ENCODE peak calls at places on chromosomes 12 and 14, in eight cellular contexts. One of them, this sample, is unnamed. For H3K4me1, the result is how much of the 10 kb centered on the place peaks cover.

GRCh38 chr12:106369624-106370346 is 12.2 kb downstream of the POLR3B start:
- DNase-seq in iPS DF 6.9: no peak
- DNase-seq in OCI-LY7: no peak
- DNase-seq in A673: no peak
- DNase-seq in CD8-positive, alpha-beta memory T cell: no peak
- DNase-seq in psoas muscle: no peak
- DNase-seq in tibial nerve: no peak
- DNase-seq in hepatocyte: peak
- DNase-seq in this sample: no peak

GRCh38 chr12:48681416-48681737 is 661 bp downstream of the KANSL2 start:
- DNase-seq in iPS DF 6.9: no peak
- DNase-seq in OCI-LY7: peak
- DNase-seq in A673: no peak
- DNase-seq in CD8-positive, alpha-beta memory T cell: no peak
- DNase-seq in psoas muscle: no peak
- DNase-seq in tibial nerve: peak
- DNase-seq in hepatocyte: no peak
- DNase-seq in this sample: no peak

GRCh38 chr12:46214668-46215429 is 54.0 kb downstream of the SLC38A1 start:
- DNase-seq in iPS DF 6.9: no peak
- DNase-seq in OCI-LY7: peak
- DNase-seq in A673: no peak
- DNase-seq in CD8-positive, alpha-beta memory T cell: peak
- DNase-seq in psoas muscle: no peak
- DNase-seq in tibial nerve: no peak
- DNase-seq in hepatocyte: no peak
- DNase-seq in this sample: no peak

GRCh38 chr14:104230119-104230885 is 91.9 kb downstream of the KIF26A start:
- DNase-seq in iPS DF 6.9: no peak
- DNase-seq in OCI-LY7: no peak
- DNase-seq in A673: no peak
- DNase-seq in CD8-positive, alpha-beta memory T cell: no peak
- DNase-seq in psoas muscle: no peak
- DNase-seq in tibial nerve: no peak
- DNase-seq in hepatocyte: no peak
- DNase-seq in this sample: no peak

GRCh38 chr12:5720405-5721045 is 224.5 kb downstream of the ANO2 start:
- DNase-seq in iPS DF 6.9: no peak
- DNase-seq in OCI-LY7: no peak
- DNase-seq in A673: no peak
- DNase-seq in CD8-positive, alpha-beta memory T cell: no peak
- DNase-seq in psoas muscle: no peak
- DNase-seq in tibial nerve: no peak
- DNase-seq in hepatocyte: no peak
- DNase-seq in this sample: no peak

GRCh38 chr12:121467638-121468403 is 67.9 kb downstream of the RNF34 start:
- DNase-seq in iPS DF 6.9: no peak
- DNase-seq in OCI-LY7: no peak
- DNase-seq in A673: peak
- DNase-seq in CD8-positive, alpha-beta memory T cell: no peak
- DNase-seq in psoas muscle: no peak
- DNase-seq in tibial nerve: no peak
- DNase-seq in hepatocyte: peak
- DNase-seq in this sample: peak

GRCh38 chr14:75562048-75562447 is 16.4 kb upstream of the FLVCR2 start:
- DNase-seq in iPS DF 6.9: no peak
- DNase-seq in OCI-LY7: no peak
- DNase-seq in A673: no peak
- DNase-seq in CD8-positive, alpha-beta memory T cell: no peak
- DNase-seq in psoas muscle: no peak
- DNase-seq in tibial nerve: no peak
- DNase-seq in hepatocyte: no peak
- DNase-seq in this sample: no peak

GRCh38 chr14:58100735-58101368 is 51.2 kb downstream of the ARMH4 start:
- DNase-seq in iPS DF 6.9: no peak
- DNase-seq in OCI-LY7: no peak
- DNase-seq in A673: no peak
- DNase-seq in CD8-positive, alpha-beta memory T cell: no peak
- DNase-seq in psoas muscle: no peak
- DNase-seq in tibial nerve: no peak
- DNase-seq in hepatocyte: no peak
- DNase-seq in this sample: no peak

GRCh38 chr14:51396222-51396815 is 156.3 kb downstream of the TMX1 start:
- DNase-seq in iPS DF 6.9: no peak
- DNase-seq in OCI-LY7: no peak
- DNase-seq in A673: no peak
- DNase-seq in CD8-positive, alpha-beta memory T cell: no peak
- DNase-seq in psoas muscle: no peak
- DNase-seq in tibial nerve: peak
- DNase-seq in hepatocyte: no peak
- DNase-seq in this sample: no peak

GRCh38 chr14:68815288-68816182 is 22.7 kb upstream of the ZFP36L1 start:
- DNase-seq in iPS DF 6.9: no peak
- DNase-seq in OCI-LY7: peak
- DNase-seq in A673: no peak
- DNase-seq in CD8-positive, alpha-beta memory T cell: no peak
- DNase-seq in psoas muscle: peak
- DNase-seq in tibial nerve: peak
- DNase-seq in hepatocyte: no peak
- DNase-seq in this sample: no peak

GRCh38 chr12:52004042-52004648 is 2.6 kb upstream of the TAMALIN start:
- DNase-seq in iPS DF 6.9: no peak
- DNase-seq in OCI-LY7: no peak
- DNase-seq in A673: peak
- DNase-seq in CD8-positive, alpha-beta memory T cell: no peak
- DNase-seq in psoas muscle: peak
- DNase-seq in tibial nerve: peak
- DNase-seq in hepatocyte: peak
- DNase-seq in this sample: no peak

GRCh38 chr14:53613404-53614253 is 343.0 kb downstream of the BMP4 start:
- DNase-seq in iPS DF 6.9: no peak
- DNase-seq in OCI-LY7: peak
- DNase-seq in A673: no peak
- DNase-seq in CD8-positive, alpha-beta memory T cell: no peak
- DNase-seq in psoas muscle: no peak
- DNase-seq in tibial nerve: no peak
- DNase-seq in hepatocyte: peak
- DNase-seq in this sample: no peak

GRCh38 chr12:105337391-105337790 is 6.9 kb downstream of the C12orf75 start:
- DNase-seq in iPS DF 6.9: no peak
- DNase-seq in OCI-LY7: no peak
- DNase-seq in A673: no peak
- DNase-seq in CD8-positive, alpha-beta memory T cell: no peak
- DNase-seq in psoas muscle: no peak
- DNase-seq in tibial nerve: no peak
- DNase-seq in hepatocyte: no peak
- DNase-seq in this sample: no peak
- H3K4me1 ChIP-seq in iPS DF 6.9: under half
- H3K4me1 ChIP-seq in OCI-LY7: half or more
- H3K4me1 ChIP-seq in A673: under half
- H3K4me1 ChIP-seq in CD8-positive, alpha-beta memory T cell: under half
- H3K4me1 ChIP-seq in psoas muscle: under half
- H3K4me1 ChIP-seq in tibial nerve: under half
- H3K4me1 ChIP-seq in hepatocyte: under half
- H3K4me1 ChIP-seq in this sample: under half

DNA sequence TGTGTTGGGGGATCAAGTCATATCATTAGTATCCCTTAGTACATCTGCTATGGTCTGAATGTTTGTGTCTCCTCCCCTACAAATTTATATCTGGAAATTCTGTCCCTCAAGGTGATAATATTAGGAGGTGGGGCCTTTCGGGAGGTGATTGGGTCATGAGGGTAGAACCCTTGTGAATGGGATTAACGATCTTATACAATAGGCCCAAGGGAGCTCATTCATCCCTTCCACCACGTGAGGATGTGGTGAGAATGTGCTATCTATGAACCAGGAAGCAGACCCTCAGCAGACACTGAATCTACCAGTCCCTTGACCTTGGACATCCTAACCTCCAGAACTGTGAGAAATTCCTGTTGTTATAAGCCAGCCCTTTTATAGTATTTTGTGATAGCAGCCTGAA is 110.7 kb downstream of the PTCSC3 start:
- DNase-seq in iPS DF 6.9: no peak
- DNase-seq in OCI-LY7: no peak
- DNase-seq in A673: no peak
- DNase-seq in CD8-positive, alpha-beta memory T cell: no peak
- DNase-seq in psoas muscle: no peak
- DNase-seq in tibial nerve: no peak
- DNase-seq in hepatocyte: no peak
- DNase-seq in this sample: no peak
- H3K4me1 ChIP-seq in iPS DF 6.9: under half
- H3K4me1 ChIP-seq in OCI-LY7: under half
- H3K4me1 ChIP-seq in A673: under half
- H3K4me1 ChIP-seq in CD8-positive, alpha-beta memory T cell: under half
- H3K4me1 ChIP-seq in psoas muscle: under half
- H3K4me1 ChIP-seq in tibial nerve: under half
- H3K4me1 ChIP-seq in hepatocyte: under half
- H3K4me1 ChIP-seq in this sample: under half

GRCh38 chr12:91053951-91054715 is 3.7 kb downstream of the KERA start:
- DNase-seq in iPS DF 6.9: no peak
- DNase-seq in OCI-LY7: no peak
- DNase-seq in A673: no peak
- DNase-seq in CD8-positive, alpha-beta memory T cell: no peak
- DNase-seq in psoas muscle: no peak
- DNase-seq in tibial nerve: no peak
- DNase-seq in hepatocyte: peak
- DNase-seq in this sample: no peak

GRCh38 chr12:91055976-91056375 is 1.8 kb downstream of the KERA start:
- DNase-seq in iPS DF 6.9: no peak
- DNase-seq in OCI-LY7: no peak
- DNase-seq in A673: no peak
- DNase-seq in CD8-positive, alpha-beta memory T cell: no peak
- DNase-seq in psoas muscle: no peak
- DNase-seq in tibial nerve: no peak
- DNase-seq in hepatocyte: no peak
- DNase-seq in this sample: no peak

GRCh38 chr12:91057771-91058170 is at the start of gene KERA:
- DNase-seq in iPS DF 6.9: no peak
- DNase-seq in OCI-LY7: no peak
- DNase-seq in A673: no peak
- DNase-seq in CD8-positive, alpha-beta memory T cell: no peak
- DNase-seq in psoas muscle: no peak
- DNase-seq in tibial nerve: no peak
- DNase-seq in hepatocyte: no peak
- DNase-seq in this sample: no peak

GRCh38 chr12:91057349-91057748 is 475 bp downstream of the KERA start:
- DNase-seq in iPS DF 6.9: no peak
- DNase-seq in OCI-LY7: no peak
- DNase-seq in A673: no peak
- DNase-seq in CD8-positive, alpha-beta memory T cell: no peak
- DNase-seq in psoas muscle: no peak
- DNase-seq in tibial nerve: no peak
- DNase-seq in hepatocyte: no peak
- DNase-seq in this sample: no peak

GRCh38 chr12:91052021-91052420 is 5.8 kb downstream of the KERA start:
- DNase-seq in iPS DF 6.9: no peak
- DNase-seq in OCI-LY7: no peak
- DNase-seq in A673: no peak
- DNase-seq in CD8-positive, alpha-beta memory T cell: no peak
- DNase-seq in psoas muscle: no peak
- DNase-seq in tibial nerve: no peak
- DNase-seq in hepatocyte: no peak
- DNase-seq in this sample: no peak
- H3K4me1 ChIP-seq in iPS DF 6.9: under half
- H3K4me1 ChIP-seq in OCI-LY7: under half
- H3K4me1 ChIP-seq in A673: under half
- H3K4me1 ChIP-seq in CD8-positive, alpha-beta memory T cell: under half
- H3K4me1 ChIP-seq in psoas muscle: under half
- H3K4me1 ChIP-seq in tibial nerve: under half
- H3K4me1 ChIP-seq in hepatocyte: under half
- H3K4me1 ChIP-seq in this sample: under half

DNA sequence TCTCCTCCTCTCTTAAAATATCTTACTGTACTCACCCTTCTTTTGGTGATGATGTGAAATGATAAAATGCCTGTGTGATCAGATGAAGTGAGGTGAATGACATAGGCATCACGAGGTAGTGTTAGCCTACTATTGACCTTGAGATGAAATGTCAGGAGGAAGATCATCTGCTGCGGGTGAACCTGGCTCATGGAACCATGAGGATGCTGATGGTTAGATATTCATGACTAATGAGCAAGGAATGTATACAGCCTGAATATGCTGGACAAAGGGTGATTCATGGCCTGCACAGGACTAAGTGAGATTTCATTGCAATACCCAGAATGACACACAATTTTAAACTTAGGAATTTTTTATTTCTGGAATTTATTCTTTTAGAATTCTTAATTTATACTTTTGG is 89.6 kb downstream of the DAAM1 start:
- DNase-seq in iPS DF 6.9: no peak
- DNase-seq in OCI-LY7: no peak
- DNase-seq in A673: no peak
- DNase-seq in CD8-positive, alpha-beta memory T cell: no peak
- DNase-seq in psoas muscle: no peak
- DNase-seq in tibial nerve: no peak
- DNase-seq in hepatocyte: peak
- DNase-seq in this sample: no peak
- H3K4me1 ChIP-seq in iPS DF 6.9: under half
- H3K4me1 ChIP-seq in OCI-LY7: under half
- H3K4me1 ChIP-seq in A673: under half
- H3K4me1 ChIP-seq in CD8-positive, alpha-beta memory T cell: under half
- H3K4me1 ChIP-seq in psoas muscle: under half
- H3K4me1 ChIP-seq in tibial nerve: under half
- H3K4me1 ChIP-seq in hepatocyte: under half
- H3K4me1 ChIP-seq in this sample: under half

GRCh38 chr12:124519741-124520140 is 47.7 kb downstream of the NCOR2 start:
- DNase-seq in iPS DF 6.9: no peak
- DNase-seq in OCI-LY7: no peak
- DNase-seq in A673: no peak
- DNase-seq in CD8-positive, alpha-beta memory T cell: no peak
- DNase-seq in psoas muscle: peak
- DNase-seq in tibial nerve: no peak
- DNase-seq in hepatocyte: no peak
- DNase-seq in this sample: no peak
- H3K4me1 ChIP-seq in iPS DF 6.9: under half
- H3K4me1 ChIP-seq in OCI-LY7: under half
- H3K4me1 ChIP-seq in A673: under half
- H3K4me1 ChIP-seq in CD8-positive, alpha-beta memory T cell: under half
- H3K4me1 ChIP-seq in psoas muscle: half or more
- H3K4me1 ChIP-seq in tibial nerve: half or more
- H3K4me1 ChIP-seq in hepatocyte: under half
- H3K4me1 ChIP-seq in this sample: under half

GRCh38 chr12:94206886-94207285 is 58.5 kb downstream of the PLXNC1 start:
- DNase-seq in iPS DF 6.9: no peak
- DNase-seq in OCI-LY7: no peak
- DNase-seq in A673: no peak
- DNase-seq in CD8-positive, alpha-beta memory T cell: no peak
- DNase-seq in psoas muscle: no peak
- DNase-seq in tibial nerve: no peak
- DNase-seq in hepatocyte: no peak
- DNase-seq in this sample: no peak
- H3K4me1 ChIP-seq in iPS DF 6.9: under half
- H3K4me1 ChIP-seq in OCI-LY7: half or more
- H3K4me1 ChIP-seq in A673: under half
- H3K4me1 ChIP-seq in CD8-positive, alpha-beta memory T cell: half or more
- H3K4me1 ChIP-seq in psoas muscle: under half
- H3K4me1 ChIP-seq in tibial nerve: under half
- H3K4me1 ChIP-seq in hepatocyte: under half
- H3K4me1 ChIP-seq in this sample: under half

GRCh38 chr12:11651377-11651776 is 1.9 kb downstream of the ETV6 start:
- DNase-seq in iPS DF 6.9: no peak
- DNase-seq in OCI-LY7: no peak
- DNase-seq in A673: no peak
- DNase-seq in CD8-positive, alpha-beta memory T cell: peak
- DNase-seq in psoas muscle: no peak
- DNase-seq in tibial nerve: no peak
- DNase-seq in hepatocyte: no peak
- DNase-seq in this sample: no peak
- H3K4me1 ChIP-seq in iPS DF 6.9: under half
- H3K4me1 ChIP-seq in OCI-LY7: under half
- H3K4me1 ChIP-seq in A673: under half
- H3K4me1 ChIP-seq in CD8-positive, alpha-beta memory T cell: under half
- H3K4me1 ChIP-seq in psoas muscle: under half
- H3K4me1 ChIP-seq in tibial nerve: under half
- H3K4me1 ChIP-seq in hepatocyte: under half
- H3K4me1 ChIP-seq in this sample: under half

GRCh38 chr12:107374136-107374535 is 280.8 kb upstream of the CRY1 start:
- DNase-seq in iPS DF 6.9: no peak
- DNase-seq in OCI-LY7: peak
- DNase-seq in A673: no peak
- DNase-seq in CD8-positive, alpha-beta memory T cell: no peak
- DNase-seq in psoas muscle: no peak
- DNase-seq in tibial nerve: no peak
- DNase-seq in hepatocyte: no peak
- DNase-seq in this sample: no peak
- H3K4me1 ChIP-seq in iPS DF 6.9: under half
- H3K4me1 ChIP-seq in OCI-LY7: under half
- H3K4me1 ChIP-seq in A673: under half
- H3K4me1 ChIP-seq in CD8-positive, alpha-beta memory T cell: half or more
- H3K4me1 ChIP-seq in psoas muscle: under half
- H3K4me1 ChIP-seq in tibial nerve: under half
- H3K4me1 ChIP-seq in hepatocyte: under half
- H3K4me1 ChIP-seq in this sample: under half